ENCODE peak calls at places on chromosomes 1 and 21, in nine cellular contexts. H, R, S, I, B, J, P, D and N are unnamed samples.

GRCh38 chr1:53654216-53655210 is 84.5 kb downstream of the GLIS1 start:
- DNase-seq in I (no peak), J (peak; percentile 54), S (no peak), D (no peak), H (peak; percentile 71), B (no peak), P (no peak), R (no peak), N (no peak)

GRCh38 chr1:178504286-178504685 is 7.5 kb upstream of the CLEC20A start:
- DNase-seq in S (no peak), B (no peak), P (no peak), J (no peak), I (no peak), R (no peak), D (no peak), H (no peak), N (no peak)

GRCh38 chr1:67682659-67683197 is 2.3 kb upstream of the GADD45A start:
- DNase-seq in I (peak; percentile 69), R (no peak), H (peak; percentile 83), D (no peak), J (peak; percentile 61), B (no peak), S (no peak), P (no peak), N (no peak)

GRCh38 chr1:219774386-219774785 is 154.0 kb downstream of the SLC30A10 start:
- DNase-seq in B (no peak), H (no peak), R (no peak), D (no peak), I (no peak), P (no peak), S (no peak), J (no peak), N (no peak)

GRCh38 chr21:34889287-34889536 is 159.9 kb downstream of the RUNX1 start:
- DNase-seq in J (peak; percentile 79), B (peak; percentile 38), D (peak; percentile 55), I (peak; percentile 67), H (peak; percentile 78), P (peak; percentile 37), S (no peak), R (peak; percentile 67), N (no peak)

GRCh38 chr1:155086182-155086741 is 7.6 kb downstream of the EFNA3 start:
- DNase-seq in D (peak; percentile 80), I (peak; percentile 77), H (peak; percentile 37), J (peak; percentile 38), P (peak; percentile 93), S (no peak), B (peak; percentile 86), R (peak; percentile 74), N (peak; percentile 84)

GRCh38 chr1:148263906-148264255 is 111.8 kb upstream of the NBPF11 start:
- DNase-seq in S (no peak), H (no peak), P (peak; percentile 59), D (no peak), I (no peak), R (no peak), B (no peak), J (no peak), N (no peak)

GRCh38 chr1:21307210-21307609 is 16.9 kb upstream of the ECE1 start:
- DNase-seq in D (no peak), P (no peak), B (no peak), S (no peak), I (no peak), R (no peak), J (no peak), H (no peak), N (no peak)

GRCh38 chr21:44518684-44519083 is 21.3 kb downstream of the KRTAP10-1 start:
- DNase-seq in J (no peak), H (no peak), S (no peak), R (no peak), I (no peak), D (peak; percentile 16), B (no peak), P (no peak), N (no peak)

GRCh38 chr1:115976062-115976899 is at the start of gene SLC22A15:
- DNase-seq in B (peak; percentile 7), D (peak; percentile 22), R (no peak), I (peak; percentile 54), H (peak; percentile 71), P (peak; percentile 71), J (peak; percentile 55), S (no peak), N (peak; percentile 34)

GRCh38 chr1:244837597-244838258 is 2.3 kb downstream of the COX20 start:
- DNase-seq in J (no peak), S (no peak), H (no peak), D (no peak), R (no peak), I (peak; percentile 67), B (no peak), P (no peak), N (no peak)

GRCh38 chr1:156627313-156627880 is 8.2 kb downstream of the HAPLN2 start:
- DNase-seq in B (no peak), I (peak; percentile 83), S (peak; percentile 39), D (no peak), P (peak; percentile 60), R (no peak), H (peak; percentile 27), J (peak; percentile 29), N (no peak)

GRCh38 chr1:35278886-35279554 is 10.5 kb downstream of the ZMYM4 start:
- DNase-seq in S (no peak), J (peak; percentile 60), R (no peak), I (peak; percentile 16), B (no peak), H (peak; percentile 44), D (no peak), P (no peak), N (no peak)

GRCh38 chr1:44924835-44925464 is 61.4 kb downstream of the EIF2B3 start:
- DNase-seq in H (peak; percentile 79), J (peak; percentile 94), D (no peak), R (no peak), B (no peak), S (peak; percentile 18), I (peak; percentile 70), P (no peak), N (no peak)

GRCh38 chr1:23100074-23100748 is 68.4 kb downstream of the LUZP1 start:
- DNase-seq in J (peak; percentile 89), D (peak; percentile 54), S (no peak), B (no peak), P (no peak), H (peak; percentile 98), I (peak; percentile 92), R (peak; percentile 81), N (no peak)

GRCh38 chr21:15211491-15212133 is 146.8 kb upstream of the NRIP1 start:
- DNase-seq in B (no peak), S (no peak), H (no peak), I (no peak), P (no peak), J (no peak), D (no peak), R (no peak), N (no peak)

GRCh38 chr1:165290143-165290542 is 66.4 kb downstream of the LMX1A start:
- DNase-seq in S (no peak), B (no peak), I (peak; percentile 62), D (no peak), H (peak; percentile 38), R (no peak), P (no peak), J (no peak), N (no peak)

GRCh38 chr1:26772687-26773086 is 15.1 kb upstream of the PIGV start:
- DNase-seq in I (peak; percentile 30), B (no peak), P (no peak), S (no peak), H (peak; percentile 99), D (no peak), R (no peak), J (peak; percentile 91), N (no peak)

GRCh38 chr1:193543259-193543658 is 356.8 kb upstream of the B3GALT2 start:
- DNase-seq in J (no peak), I (no peak), D (no peak), S (no peak), B (no peak), R (no peak), P (no peak), H (peak; percentile 15), N (no peak)

DNA sequence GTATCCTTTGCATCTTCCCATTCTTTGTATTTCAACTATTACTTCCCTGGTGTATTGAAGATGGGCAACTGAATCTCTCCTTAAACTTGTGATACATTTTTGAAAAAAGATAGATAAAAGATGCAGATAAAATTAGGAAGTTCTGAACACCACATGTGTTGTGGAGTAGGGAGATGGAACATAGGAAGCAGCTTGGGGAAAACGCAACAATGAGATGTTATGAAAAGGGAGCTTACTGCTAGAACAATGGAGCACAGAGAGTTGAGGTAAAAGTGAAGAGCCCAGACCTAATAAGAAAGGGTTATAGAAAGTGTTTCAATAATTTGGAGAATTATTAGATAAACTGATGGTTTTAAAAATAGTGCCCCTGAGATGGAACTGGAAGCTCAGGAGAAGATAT is 20.9 kb downstream of the GNAI3 start:
- DNase-seq in P (no peak), R (no peak), H (no peak), S (no peak), D (no peak), B (no peak), J (no peak), I (no peak), N (no peak)
- TF ChIP-seq CTCF in P (no peak), R (no peak), H (no peak), S (no peak), D (no peak), B (no peak), J (no peak), I (no peak), N (no peak)

GRCh38 chr1:59071289-59071688 is 225.6 kb upstream of the FGGY start:
- DNase-seq in I (no peak), P (no peak), R (no peak), D (peak; percentile 24), B (no peak), S (no peak), H (no peak), J (no peak), N (no peak)
- TF ChIP-seq CTCF in I (no peak), P (no peak), R (no peak), D (no peak), B (no peak), S (no peak), H (no peak), J (no peak), N (no peak)

GRCh38 chr1:66331641-66332523 is 202.1 kb upstream of the SGIP1 start:
- DNase-seq in B (peak; percentile 34), R (peak; percentile 84), P (peak; percentile 58), I (peak; percentile 86), J (peak; percentile 78), H (peak; percentile 93), S (no peak), D (peak; percentile 49), N (no peak)
- TF ChIP-seq CTCF in B (no peak), R (peak; percentile 30), P (no peak), I (peak; percentile 12), J (no peak), H (peak; percentile 54), S (peak; percentile 11), D (no peak), N (peak; percentile 34)

GRCh38 chr1:187891993-187892392 is 1063.2 kb downstream of the PLA2G4A start:
- DNase-seq in S (no peak), P (no peak), D (no peak), J (no peak), H (no peak), I (no peak), B (no peak), R (no peak), N (no peak)

GRCh38 chr1:187894349-187894748 is 1065.6 kb downstream of the PLA2G4A start:
- DNase-seq in B (no peak), J (no peak), S (no peak), H (no peak), P (no peak), R (no peak), I (no peak), D (no peak), N (no peak)

GRCh38 chr1:187893471-187893870 is 1064.7 kb downstream of the PLA2G4A start:
- DNase-seq in J (no peak), I (no peak), B (no peak), S (no peak), D (no peak), R (no peak), H (no peak), P (no peak), N (no peak)

GRCh38 chr1:187892640-187893039 is 1063.9 kb downstream of the PLA2G4A start:
- DNase-seq in D (no peak), I (no peak), J (no peak), R (no peak), S (no peak), P (no peak), H (no peak), B (no peak), N (no peak)
- TF ChIP-seq CTCF in D (no peak), I (no peak), J (no peak), R (no peak), S (no peak), P (no peak), H (no peak), B (no peak), N (no peak)